ENCODE peak calls at places on chromosomes 12 and 14, in eight cellular contexts. N, V, B, E, J, A, R and I are unnamed samples.

GRCh38 chr12:24066865-24067264 is 117.4 kb upstream of the SOX5 start:
- DNase-seq in V (no peak), J (no peak), E (no peak), R (no peak), A (peak), N (no peak), B (no peak), I (no peak)

GRCh38 chr12:71947645-71948105 is 9.0 kb downstream of the TPH2 start:
- DNase-seq in N (no peak), B (no peak), J (no peak), A (no peak), R (no peak), V (no peak), E (no peak), I (peak)

GRCh38 chr14:53516261-53516774 is 363.2 kb upstream of the DDHD1 start:
- DNase-seq in V (no peak), B (no peak), E (no peak), R (no peak), A (no peak), N (no peak), J (no peak), I (no peak)

GRCh38 chr14:90760591-90761316 is 55.5 kb downstream of the TTC7B start:
- DNase-seq in V (no peak), B (no peak), N (no peak), A (no peak), J (no peak), E (no peak), R (peak), I (peak)

GRCh38 chr14:69093551-69094421 is 59.1 kb downstream of the DCAF5 start:
- DNase-seq in J (no peak), B (peak), E (no peak), A (peak), R (no peak), V (no peak), N (no peak), I (no peak)

GRCh38 chr14:103099081-103099732 is 4.7 kb downstream of the EXOC3L4 start:
- DNase-seq in R (no peak), V (no peak), N (no peak), J (no peak), B (peak), A (no peak), E (no peak), I (no peak)

GRCh38 chr14:42140831-42141279 is 534.2 kb downstream of the LRFN5 start:
- DNase-seq in R (no peak), B (no peak), A (no peak), E (no peak), V (no peak), N (no peak), J (no peak), I (no peak)

GRCh38 chr14:102421366-102422057 is 58.8 kb downstream of the TECPR2 start:
- DNase-seq in J (no peak), V (no peak), N (no peak), E (no peak), R (no peak), B (no peak), A (no peak), I (no peak)

GRCh38 chr12:77120156-77120555 is 54.8 kb upstream of the E2F7 start:
- DNase-seq in J (no peak), V (no peak), E (no peak), B (no peak), R (no peak), A (no peak), N (no peak), I (no peak)

GRCh38 chr12:63918788-63919300 is 74.3 kb downstream of the SRGAP1 start:
- DNase-seq in B (no peak), A (no peak), J (no peak), R (no peak), V (no peak), E (no peak), N (no peak), I (no peak)

GRCh38 chr14:50451854-50452253 is 55.2 kb upstream of the CDKL1 start:
- DNase-seq in J (no peak), B (no peak), V (no peak), A (no peak), R (no peak), E (no peak), N (no peak), I (no peak)

GRCh38 chr12:11615481-11615880 is 34.0 kb upstream of the ETV6 start:
- DNase-seq in J (no peak), R (no peak), B (no peak), N (no peak), A (no peak), V (no peak), E (no peak), I (no peak)

GRCh38 chr12:54592316-54592715 is 3.9 kb upstream of the PPP1R1A start:
- DNase-seq in V (no peak), B (no peak), R (no peak), J (no peak), E (no peak), N (no peak), A (no peak), I (no peak)

GRCh38 chr14:54681819-54682261 is 114.9 kb downstream of the SAMD4A start:
- DNase-seq in A (no peak), B (no peak), V (no peak), R (no peak), E (no peak), N (no peak), J (no peak), I (peak)

GRCh38 chr14:60655114-60655897 is 6.0 kb upstream of the SIX1 start:
- DNase-seq in V (no peak), R (no peak), J (no peak), N (no peak), B (no peak), E (no peak), A (no peak), I (no peak)

GRCh38 chr12:27966870-27967269 is 5.7 kb downstream of the PTHLH start:
- DNase-seq in J (no peak), V (no peak), B (no peak), N (no peak), E (peak), R (no peak), A (peak), I (no peak)

GRCh38 chr12:124032265-124032886 is 59.4 kb downstream of the ZNF664 start:
- DNase-seq in V (peak), N (no peak), E (no peak), J (no peak), R (peak), B (peak), A (peak), I (peak)

GRCh38 chr12:80707126-80707829 is at the start of gene MYF6:
- DNase-seq in J (no peak), N (no peak), E (no peak), B (no peak), V (no peak), R (no peak), A (no peak), I (no peak)